ENCODE peak calls at places on chromosomes 7 and 10, in four cellular contexts. One of them, this sample, is unnamed.

GRCh38 chr7:108403597-108404217 is 52.5 kb downstream of the NRCAM start:
- DNase-seq in HT1080: no peak
- DNase-seq in HEK293T: no peak
- DNase-seq in BE2C: peak; percentile 43
- DNase-seq in this sample: no peak

GRCh38 chr10:75532253-75532924 is 101.0 kb downstream of the LRMDA start:
- DNase-seq in HT1080: peak; percentile 85
- DNase-seq in HEK293T: no peak
- DNase-seq in BE2C: no peak
- DNase-seq in this sample: no peak

GRCh38 chr10:72321248-72322029 is 33.3 kb downstream of the DNAJB12 start:
- DNase-seq in HT1080: no peak
- DNase-seq in HEK293T: no peak
- DNase-seq in BE2C: no peak
- DNase-seq in this sample: no peak

GRCh38 chr10:110137142-110137545 is 70.3 kb upstream of the MXI1 start:
- DNase-seq in HT1080: peak; percentile 71
- DNase-seq in HEK293T: peak; percentile 71
- DNase-seq in BE2C: no peak
- DNase-seq in this sample: peak; percentile 74

GRCh38 chr7:46368871-46369270 is 447.8 kb upstream of the IGFBP3 start:
- DNase-seq in HT1080: no peak
- DNase-seq in HEK293T: no peak
- DNase-seq in BE2C: no peak
- DNase-seq in this sample: no peak

GRCh38 chr10:86815035-86815617 is 58.7 kb downstream of the BMPR1A start:
- DNase-seq in HT1080: no peak
- DNase-seq in HEK293T: no peak
- DNase-seq in BE2C: no peak
- DNase-seq in this sample: no peak

GRCh38 chr10:102646610-102647432 is 2.5 kb downstream of the TRIM8 start:
- DNase-seq in HT1080: no peak
- DNase-seq in HEK293T: no peak
- DNase-seq in BE2C: no peak
- DNase-seq in this sample: no peak

GRCh38 chr7:128954830-128955797 is 17.4 kb downstream of the IRF5 start:
- DNase-seq in HT1080: no peak
- DNase-seq in HEK293T: no peak
- DNase-seq in BE2C: peak; percentile 78
- DNase-seq in this sample: no peak

GRCh38 chr7:7354674-7355073 is 172.3 kb downstream of the C1GALT1 start:
- DNase-seq in HT1080: no peak
- DNase-seq in HEK293T: no peak
- DNase-seq in BE2C: no peak
- DNase-seq in this sample: no peak

GRCh38 chr7:72283309-72283708 is 128.8 kb downstream of the CALN1 start:
- DNase-seq in HT1080: no peak
- DNase-seq in HEK293T: no peak
- DNase-seq in BE2C: no peak
- DNase-seq in this sample: no peak

GRCh38 chr7:13017325-13017853 is 330.0 kb downstream of the ARL4A start:
- DNase-seq in HT1080: peak; percentile 61
- DNase-seq in HEK293T: no peak
- DNase-seq in BE2C: no peak
- DNase-seq in this sample: peak; percentile 56

GRCh38 chr7:106009511-106010226 is 46.6 kb downstream of the CDHR3 start:
- DNase-seq in HT1080: peak; percentile 89
- DNase-seq in HEK293T: peak; percentile 95
- DNase-seq in BE2C: peak; percentile 87
- DNase-seq in this sample: peak; percentile 84

GRCh38 chr7:150988230-150989226 is 2.3 kb upstream of the NOS3 start:
- DNase-seq in HT1080: peak; percentile 77
- DNase-seq in HEK293T: peak; percentile 93
- DNase-seq in BE2C: peak; percentile 88
- DNase-seq in this sample: peak; percentile 87

GRCh38 chr10:34024708-34025425 is 690.4 kb upstream of the NRP1 start:
- DNase-seq in HT1080: peak; percentile 58
- DNase-seq in HEK293T: no peak
- DNase-seq in BE2C: peak; percentile 40
- DNase-seq in this sample: no peak

GRCh38 chr10:93193886-93194285 is 120.2 kb downstream of the CYP26A1 start:
- DNase-seq in HT1080: no peak
- DNase-seq in HEK293T: no peak
- DNase-seq in BE2C: no peak
- DNase-seq in this sample: no peak

GRCh38 chr7:80635998-80636397 is 2.4 kb upstream of the CD36 start:
- DNase-seq in HT1080: no peak
- DNase-seq in HEK293T: no peak
- DNase-seq in BE2C: no peak
- DNase-seq in this sample: no peak

GRCh38 chr10:71084061-71084817 is 128.1 kb upstream of the UNC5B start:
- DNase-seq in HT1080: no peak
- DNase-seq in HEK293T: no peak
- DNase-seq in BE2C: no peak
- DNase-seq in this sample: no peak

GRCh38 chr7:110412614-110413013 is 678.3 kb upstream of the LRRN3 start:
- DNase-seq in HT1080: no peak
- DNase-seq in HEK293T: no peak
- DNase-seq in BE2C: no peak
- DNase-seq in this sample: no peak

GRCh38 chr10:103666109-103666508 is 172.6 kb downstream of the NEURL1 start:
- DNase-seq in HT1080: peak; percentile 47
- DNase-seq in HEK293T: peak; percentile 70
- DNase-seq in BE2C: peak; percentile 47
- DNase-seq in this sample: no peak

GRCh38 chr10:24469993-24470392 is 253.7 kb downstream of the ARHGAP21 start:
- DNase-seq in HT1080: no peak
- DNase-seq in HEK293T: peak; percentile 34
- DNase-seq in BE2C: no peak
- DNase-seq in this sample: no peak

GRCh38 chr7:7428806-7429205 is 106.9 kb downstream of the COL28A1 start:
- DNase-seq in HT1080: peak; percentile 14
- DNase-seq in HEK293T: no peak
- DNase-seq in BE2C: no peak
- DNase-seq in this sample: no peak

GRCh38 chr10:93652857-93653256 is 40.5 kb downstream of the PDE6C start:
- DNase-seq in HT1080: no peak
- DNase-seq in HEK293T: no peak
- DNase-seq in BE2C: no peak
- DNase-seq in this sample: peak; percentile 41